ENCODE peak calls at places on chromosomes 1 and 21, in ten cellular contexts. One of them, this sample, is unnamed.

GRCh38 chr1:247407180-247407616 is 8.8 kb upstream of the NLRP3 start:
- DNase-seq in AG04449: no peak
- DNase-seq in NCI-H1092 treated with DMSO at 0.1 percent for 48 hours: no peak
- DNase-seq in HFF-Myc: no peak
- DNase-seq in neural crest cell: no peak
- DNase-seq in stimulated activated CD4-positive, alpha-beta T cell treated with anti-CD3 and anti-CD28 coated beads, Interleukin-4, amount 100 ng/mL, for 48 hours: peak; percentile 46
- DNase-seq in retinal pigment epithelial cell: no peak
- DNase-seq in NAMALWA: no peak
- DNase-seq in frontal cortex: no peak
- DNase-seq in substantia nigra: no peak
- DNase-seq in this sample: no peak

GRCh38 chr1:6745073-6745472 is 40.2 kb upstream of the CAMTA1 start:
- DNase-seq in AG04449: no peak
- DNase-seq in frontal cortex: no peak
- DNase-seq in stimulated activated CD4-positive, alpha-beta T cell treated with anti-CD3 and anti-CD28 coated beads, Interleukin-4, amount 100 ng/mL, for 48 hours: no peak
- DNase-seq in retinal pigment epithelial cell: no peak
- DNase-seq in HFF-Myc: no peak
- DNase-seq in substantia nigra: no peak
- DNase-seq in NCI-H1092 treated with DMSO at 0.1 percent for 48 hours: no peak
- DNase-seq in NAMALWA: no peak
- DNase-seq in neural crest cell: no peak
- DNase-seq in this sample: no peak

GRCh38 chr21:31343680-31344480 is at the start of gene TIAM1:
- DNase-seq in HFF-Myc: no peak
- DNase-seq in retinal pigment epithelial cell: no peak
- DNase-seq in NCI-H1092 treated with DMSO at 0.1 percent for 48 hours: peak; percentile 25
- DNase-seq in frontal cortex: peak; percentile 49
- DNase-seq in AG04449: peak; percentile 23
- DNase-seq in substantia nigra: no peak
- DNase-seq in NAMALWA: no peak
- DNase-seq in stimulated activated CD4-positive, alpha-beta T cell treated with anti-CD3 and anti-CD28 coated beads, Interleukin-4, amount 100 ng/mL, for 48 hours: no peak
- DNase-seq in neural crest cell: peak; percentile 31
- DNase-seq in this sample: peak; percentile 69

GRCh38 chr1:81949421-81949820 is 148.7 kb downstream of the ADGRL2 start:
- DNase-seq in substantia nigra: no peak
- DNase-seq in HFF-Myc: no peak
- DNase-seq in AG04449: no peak
- DNase-seq in stimulated activated CD4-positive, alpha-beta T cell treated with anti-CD3 and anti-CD28 coated beads, Interleukin-4, amount 100 ng/mL, for 48 hours: no peak
- DNase-seq in retinal pigment epithelial cell: no peak
- DNase-seq in NAMALWA: no peak
- DNase-seq in frontal cortex: no peak
- DNase-seq in NCI-H1092 treated with DMSO at 0.1 percent for 48 hours: no peak
- DNase-seq in neural crest cell: no peak
- DNase-seq in this sample: peak; percentile 45

GRCh38 chr1:72286401-72286800 is 4.1 kb upstream of the NEGR1 start:
- DNase-seq in stimulated activated CD4-positive, alpha-beta T cell treated with anti-CD3 and anti-CD28 coated beads, Interleukin-4, amount 100 ng/mL, for 48 hours: no peak
- DNase-seq in retinal pigment epithelial cell: no peak
- DNase-seq in NAMALWA: no peak
- DNase-seq in neural crest cell: no peak
- DNase-seq in substantia nigra: no peak
- DNase-seq in frontal cortex: no peak
- DNase-seq in NCI-H1092 treated with DMSO at 0.1 percent for 48 hours: no peak
- DNase-seq in HFF-Myc: no peak
- DNase-seq in AG04449: no peak
- DNase-seq in this sample: no peak

GRCh38 chr1:42957880-42958487 is 684 bp downstream of the SLC2A1 start:
- DNase-seq in substantia nigra: no peak
- DNase-seq in NCI-H1092 treated with DMSO at 0.1 percent for 48 hours: peak; percentile 48
- DNase-seq in AG04449: no peak
- DNase-seq in neural crest cell: peak; percentile 53
- DNase-seq in NAMALWA: peak; percentile 68
- DNase-seq in retinal pigment epithelial cell: no peak
- DNase-seq in frontal cortex: peak; percentile 81
- DNase-seq in stimulated activated CD4-positive, alpha-beta T cell treated with anti-CD3 and anti-CD28 coated beads, Interleukin-4, amount 100 ng/mL, for 48 hours: peak; percentile 52
- DNase-seq in HFF-Myc: no peak
- DNase-seq in this sample: peak; percentile 26

GRCh38 chr1:204172404-204173049 is 6.4 kb upstream of the REN start:
- DNase-seq in NAMALWA: no peak
- DNase-seq in frontal cortex: no peak
- DNase-seq in substantia nigra: no peak
- DNase-seq in stimulated activated CD4-positive, alpha-beta T cell treated with anti-CD3 and anti-CD28 coated beads, Interleukin-4, amount 100 ng/mL, for 48 hours: no peak
- DNase-seq in AG04449: no peak
- DNase-seq in HFF-Myc: no peak
- DNase-seq in neural crest cell: no peak
- DNase-seq in retinal pigment epithelial cell: no peak
- DNase-seq in NCI-H1092 treated with DMSO at 0.1 percent for 48 hours: no peak
- DNase-seq in this sample: no peak

GRCh38 chr1:236757640-236758039 is 37.5 kb upstream of the MTR start:
- DNase-seq in AG04449: no peak
- DNase-seq in frontal cortex: no peak
- DNase-seq in NAMALWA: no peak
- DNase-seq in HFF-Myc: no peak
- DNase-seq in NCI-H1092 treated with DMSO at 0.1 percent for 48 hours: no peak
- DNase-seq in retinal pigment epithelial cell: no peak
- DNase-seq in substantia nigra: no peak
- DNase-seq in neural crest cell: no peak
- DNase-seq in stimulated activated CD4-positive, alpha-beta T cell treated with anti-CD3 and anti-CD28 coated beads, Interleukin-4, amount 100 ng/mL, for 48 hours: no peak
- DNase-seq in this sample: no peak

GRCh38 chr1:77825356-77825709 is 45.9 kb downstream of the MIGA1 start:
- DNase-seq in substantia nigra: no peak
- DNase-seq in neural crest cell: no peak
- DNase-seq in HFF-Myc: peak; percentile 41
- DNase-seq in NCI-H1092 treated with DMSO at 0.1 percent for 48 hours: peak; percentile 18
- DNase-seq in frontal cortex: no peak
- DNase-seq in NAMALWA: peak; percentile 85
- DNase-seq in stimulated activated CD4-positive, alpha-beta T cell treated with anti-CD3 and anti-CD28 coated beads, Interleukin-4, amount 100 ng/mL, for 48 hours: no peak
- DNase-seq in retinal pigment epithelial cell: no peak
- DNase-seq in AG04449: peak; percentile 28
- DNase-seq in this sample: peak; percentile 96

GRCh38 chr1:74609810-74610371 is 63.7 kb downstream of the ERICH3 start:
- DNase-seq in substantia nigra: no peak
- DNase-seq in NCI-H1092 treated with DMSO at 0.1 percent for 48 hours: no peak
- DNase-seq in NAMALWA: no peak
- DNase-seq in AG04449: no peak
- DNase-seq in retinal pigment epithelial cell: no peak
- DNase-seq in stimulated activated CD4-positive, alpha-beta T cell treated with anti-CD3 and anti-CD28 coated beads, Interleukin-4, amount 100 ng/mL, for 48 hours: no peak
- DNase-seq in frontal cortex: no peak
- DNase-seq in neural crest cell: no peak
- DNase-seq in HFF-Myc: no peak
- DNase-seq in this sample: no peak

GRCh38 chr1:234956821-234957329 is 171.8 kb downstream of the TOMM20 start:
- DNase-seq in HFF-Myc: no peak
- DNase-seq in NCI-H1092 treated with DMSO at 0.1 percent for 48 hours: peak; percentile 76
- DNase-seq in neural crest cell: no peak
- DNase-seq in AG04449: no peak
- DNase-seq in NAMALWA: no peak
- DNase-seq in frontal cortex: no peak
- DNase-seq in substantia nigra: no peak
- DNase-seq in retinal pigment epithelial cell: no peak
- DNase-seq in stimulated activated CD4-positive, alpha-beta T cell treated with anti-CD3 and anti-CD28 coated beads, Interleukin-4, amount 100 ng/mL, for 48 hours: no peak
- DNase-seq in this sample: no peak

GRCh38 chr1:47233165-47233564 is 1.1 kb upstream of the TAL1 start:
- DNase-seq in NCI-H1092 treated with DMSO at 0.1 percent for 48 hours: no peak
- DNase-seq in AG04449: no peak
- DNase-seq in HFF-Myc: no peak
- DNase-seq in substantia nigra: no peak
- DNase-seq in retinal pigment epithelial cell: no peak
- DNase-seq in NAMALWA: no peak
- DNase-seq in stimulated activated CD4-positive, alpha-beta T cell treated with anti-CD3 and anti-CD28 coated beads, Interleukin-4, amount 100 ng/mL, for 48 hours: no peak
- DNase-seq in frontal cortex: no peak
- DNase-seq in neural crest cell: no peak
- DNase-seq in this sample: no peak

GRCh38 chr1:156378557-156378956 is 9.5 kb downstream of the RHBG start:
- DNase-seq in frontal cortex: no peak
- DNase-seq in retinal pigment epithelial cell: no peak
- DNase-seq in stimulated activated CD4-positive, alpha-beta T cell treated with anti-CD3 and anti-CD28 coated beads, Interleukin-4, amount 100 ng/mL, for 48 hours: no peak
- DNase-seq in neural crest cell: no peak
- DNase-seq in AG04449: no peak
- DNase-seq in HFF-Myc: no peak
- DNase-seq in substantia nigra: no peak
- DNase-seq in NAMALWA: no peak
- DNase-seq in NCI-H1092 treated with DMSO at 0.1 percent for 48 hours: no peak
- DNase-seq in this sample: no peak

GRCh38 chr1:214727274-214727673 is 124.3 kb downstream of the CENPF start:
- DNase-seq in frontal cortex: no peak
- DNase-seq in substantia nigra: no peak
- DNase-seq in NAMALWA: no peak
- DNase-seq in retinal pigment epithelial cell: no peak
- DNase-seq in stimulated activated CD4-positive, alpha-beta T cell treated with anti-CD3 and anti-CD28 coated beads, Interleukin-4, amount 100 ng/mL, for 48 hours: no peak
- DNase-seq in neural crest cell: no peak
- DNase-seq in NCI-H1092 treated with DMSO at 0.1 percent for 48 hours: no peak
- DNase-seq in HFF-Myc: no peak
- DNase-seq in AG04449: no peak
- DNase-seq in this sample: no peak

GRCh38 chr1:31376374-31377134 is 3.7 kb upstream of the FABP3 start:
- DNase-seq in frontal cortex: peak; percentile 70
- DNase-seq in NAMALWA: no peak
- DNase-seq in NCI-H1092 treated with DMSO at 0.1 percent for 48 hours: no peak
- DNase-seq in retinal pigment epithelial cell: no peak
- DNase-seq in AG04449: peak; percentile 58
- DNase-seq in neural crest cell: peak; percentile 44
- DNase-seq in stimulated activated CD4-positive, alpha-beta T cell treated with anti-CD3 and anti-CD28 coated beads, Interleukin-4, amount 100 ng/mL, for 48 hours: no peak
- DNase-seq in substantia nigra: no peak
- DNase-seq in HFF-Myc: peak; percentile 99
- DNase-seq in this sample: peak; percentile 95

This sample was measured in foreskin keratinocyte.